ENCODE peak calls at places on chromosomes 2 and 18, in four cellular contexts. One of them, this sample, is unnamed.

GRCh38 chr2:133837441-133838090 is 269.3 kb upstream of the NCKAP5 start:
- DNase-seq in fibroblast of the aortic adventitia: peak; percentile 54
- DNase-seq in BJ: no peak
- DNase-seq in A549: no peak
- DNase-seq in this sample: no peak

GRCh38 chr2:224576098-224576715 is 9.0 kb downstream of the CUL3 start:
- DNase-seq in fibroblast of the aortic adventitia: no peak
- DNase-seq in BJ: no peak
- DNase-seq in A549: no peak
- DNase-seq in this sample: no peak

GRCh38 chr18:58227361-58227930 is 183.4 kb downstream of the NEDD4L start:
- DNase-seq in fibroblast of the aortic adventitia: no peak
- DNase-seq in BJ: no peak
- DNase-seq in A549: no peak
- DNase-seq in this sample: no peak

GRCh38 chr2:105378921-105379383 is 19.9 kb downstream of the FHL2 start:
- DNase-seq in fibroblast of the aortic adventitia: peak; percentile 70
- DNase-seq in BJ: no peak
- DNase-seq in A549: no peak
- DNase-seq in this sample: no peak

GRCh38 chr18:23664674-23665073 is 2.0 kb upstream of the ANKRD29 start:
- DNase-seq in fibroblast of the aortic adventitia: no peak
- DNase-seq in BJ: no peak
- DNase-seq in A549: no peak
- DNase-seq in this sample: no peak

GRCh38 chr18:45290364-45290763 is 324.9 kb upstream of the SLC14A2 start:
- DNase-seq in fibroblast of the aortic adventitia: no peak
- DNase-seq in BJ: no peak
- DNase-seq in A549: no peak
- DNase-seq in this sample: no peak

GRCh38 chr18:70422061-70422965 is 133.5 kb downstream of the SOCS6 start:
- DNase-seq in fibroblast of the aortic adventitia: peak; percentile 98
- DNase-seq in BJ: peak; percentile 83
- DNase-seq in A549: peak; percentile 96
- DNase-seq in this sample: peak; percentile 36

GRCh38 chr18:75477913-75478312 is 50.4 kb upstream of the SMIM21 start:
- DNase-seq in fibroblast of the aortic adventitia: no peak
- DNase-seq in BJ: no peak
- DNase-seq in A549: no peak
- DNase-seq in this sample: no peak

GRCh38 chr18:58453167-58453804 is 175.6 kb downstream of the ALPK2 start:
- DNase-seq in fibroblast of the aortic adventitia: no peak
- DNase-seq in BJ: no peak
- DNase-seq in A549: no peak
- DNase-seq in this sample: no peak

GRCh38 chr2:109321570-109321969 is 192.6 kb downstream of the SH3RF3 start:
- DNase-seq in fibroblast of the aortic adventitia: peak; percentile 49
- DNase-seq in BJ: no peak
- DNase-seq in A549: no peak
- DNase-seq in this sample: no peak

GRCh38 chr2:84285056-84285747 is 173.9 kb downstream of the SUCLG1 start:
- DNase-seq in fibroblast of the aortic adventitia: no peak
- DNase-seq in BJ: no peak
- DNase-seq in A549: no peak
- DNase-seq in this sample: no peak

GRCh38 chr2:149652925-149653324 is 65.3 kb upstream of the MMADHC start:
- DNase-seq in fibroblast of the aortic adventitia: no peak
- DNase-seq in BJ: no peak
- DNase-seq in A549: no peak
- DNase-seq in this sample: no peak

GRCh38 chr2:88885275-88885674 is 193.8 kb downstream of the RPIA start:
- DNase-seq in fibroblast of the aortic adventitia: no peak
- DNase-seq in BJ: no peak
- DNase-seq in A549: no peak
- DNase-seq in this sample: no peak

GRCh38 chr18:35334821-35335220 is 9.4 kb downstream of the ZNF24 start:
- DNase-seq in fibroblast of the aortic adventitia: peak; percentile 49
- DNase-seq in BJ: no peak
- DNase-seq in A549: no peak
- DNase-seq in this sample: no peak

GRCh38 chr2:86633094-86633740 is 9.6 kb upstream of the RNF103 start:
- DNase-seq in fibroblast of the aortic adventitia: no peak
- DNase-seq in BJ: no peak
- DNase-seq in A549: no peak
- DNase-seq in this sample: no peak

GRCh38 chr2:163681765-163682164 is 54.0 kb downstream of the FIGN start:
- DNase-seq in fibroblast of the aortic adventitia: peak; percentile 93
- DNase-seq in BJ: no peak
- DNase-seq in A549: no peak
- DNase-seq in this sample: peak; percentile 71

GRCh38 chr2:75560768-75561565 is at the start of gene EVA1A:
- DNase-seq in fibroblast of the aortic adventitia: peak; percentile 72
- DNase-seq in BJ: peak; percentile 39
- DNase-seq in A549: peak; percentile 33
- DNase-seq in this sample: peak; percentile 66

GRCh38 chr2:230319211-230319862 is 7.7 kb upstream of the SP140L start:
- DNase-seq in fibroblast of the aortic adventitia: no peak
- DNase-seq in BJ: no peak
- DNase-seq in A549: no peak
- DNase-seq in this sample: no peak

GRCh38 chr2:215722125-215722524 is 286.3 kb upstream of the FN1 start:
- DNase-seq in fibroblast of the aortic adventitia: no peak
- DNase-seq in BJ: no peak
- DNase-seq in A549: no peak
- DNase-seq in this sample: no peak

GRCh38 chr2:238225911-238226697 is 13.7 kb downstream of the HES6 start:
- DNase-seq in fibroblast of the aortic adventitia: peak; percentile 51
- DNase-seq in BJ: no peak
- DNase-seq in A549: no peak
- DNase-seq in this sample: peak; percentile 58

GRCh38 chr18:62838475-62839098 is 123.2 kb downstream of the PHLPP1 start:
- DNase-seq in fibroblast of the aortic adventitia: no peak
- DNase-seq in BJ: no peak
- DNase-seq in A549: no peak
- DNase-seq in this sample: no peak

GRCh38 chr18:62839874-62840713 is 124.8 kb downstream of the PHLPP1 start:
- DNase-seq in fibroblast of the aortic adventitia: peak; percentile 61
- DNase-seq in BJ: no peak
- DNase-seq in A549: no peak
- DNase-seq in this sample: no peak

GRCh38 chr18:62842898-62843297 is 127.6 kb downstream of the PHLPP1 start:
- DNase-seq in fibroblast of the aortic adventitia: no peak
- DNase-seq in BJ: no peak
- DNase-seq in A549: no peak
- DNase-seq in this sample: no peak

GRCh38 chr18:62844850-62845643 is 129.7 kb downstream of the PHLPP1 start:
- DNase-seq in fibroblast of the aortic adventitia: no peak
- DNase-seq in BJ: no peak
- DNase-seq in A549: no peak
- DNase-seq in this sample: no peak

DNA sequence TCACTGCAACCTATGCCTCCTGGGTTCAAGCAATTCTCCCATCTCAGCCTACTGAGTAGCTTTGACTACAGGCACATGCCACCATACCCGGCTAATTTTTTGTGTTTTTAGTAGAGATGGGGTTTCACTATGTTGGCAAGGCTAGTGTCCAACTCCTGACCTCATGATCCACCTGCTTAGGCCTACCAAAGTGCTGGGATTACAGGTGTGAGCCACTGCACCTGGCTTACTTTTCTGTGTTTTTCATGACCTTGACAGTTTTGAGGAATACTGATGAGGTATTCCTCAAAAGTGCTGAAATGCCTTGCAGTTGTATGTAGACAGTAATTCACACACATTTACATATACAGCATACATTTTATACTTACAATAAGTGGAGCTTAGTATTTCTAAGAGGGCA is 126.1 kb downstream of the PHLPP1 start:
- DNase-seq in fibroblast of the aortic adventitia: no peak
- DNase-seq in BJ: no peak
- DNase-seq in A549: no peak
- DNase-seq in this sample: no peak
- TF ChIP-seq CTCF in fibroblast of the aortic adventitia: no peak
- TF ChIP-seq CTCF in BJ: no peak
- TF ChIP-seq CTCF in A549: no peak
- TF ChIP-seq CTCF in this sample: no peak

DNA sequence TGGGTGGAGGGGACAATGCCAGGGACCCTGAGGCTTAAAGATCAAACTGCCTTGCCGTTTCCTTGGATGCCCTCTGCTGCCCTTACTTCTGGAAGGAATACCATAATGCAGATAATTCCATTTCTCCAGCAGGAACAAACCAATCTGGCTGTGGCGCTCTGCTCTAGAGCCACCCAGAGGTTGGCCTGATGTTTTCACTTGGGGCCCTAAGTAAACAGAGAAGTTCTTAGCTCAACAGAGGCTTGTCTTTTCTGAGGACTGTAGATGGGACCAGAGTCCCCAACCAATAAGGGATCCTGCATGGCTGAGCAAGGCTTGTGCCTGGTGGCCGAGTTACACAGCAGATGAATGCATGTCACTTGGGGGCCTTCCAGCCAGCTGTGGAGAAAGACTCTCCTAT is 230.2 kb downstream of the ZBTB7C start:
- DNase-seq in fibroblast of the aortic adventitia: no peak
- DNase-seq in BJ: no peak
- DNase-seq in A549: no peak
- DNase-seq in this sample: no peak
- TF ChIP-seq CTCF in fibroblast of the aortic adventitia: no peak
- TF ChIP-seq CTCF in BJ: no peak
- TF ChIP-seq CTCF in A549: no peak
- TF ChIP-seq CTCF in this sample: no peak

DNA sequence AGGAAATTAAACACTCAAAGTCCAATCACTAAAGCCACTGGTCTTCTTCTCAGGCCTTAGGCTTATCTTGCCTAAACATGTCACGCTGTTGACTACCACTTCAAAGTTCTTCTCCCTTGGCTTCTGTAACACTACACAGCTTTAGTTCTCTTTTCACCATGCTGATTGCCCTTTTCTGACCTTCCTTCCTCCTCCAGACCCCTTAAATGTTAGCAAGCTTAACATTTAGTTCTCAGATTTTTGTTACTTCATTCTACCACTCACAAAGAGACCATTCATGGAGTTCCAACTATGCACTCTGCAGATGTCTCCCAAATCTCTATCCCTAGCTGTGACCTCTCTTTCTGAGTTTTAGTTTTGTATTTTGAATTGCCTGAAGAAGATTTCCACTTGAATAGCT is 64.4 kb downstream of the TTC21B start:
- DNase-seq in fibroblast of the aortic adventitia: no peak
- DNase-seq in BJ: no peak
- DNase-seq in A549: no peak
- DNase-seq in this sample: no peak
- TF ChIP-seq CTCF in fibroblast of the aortic adventitia: no peak
- TF ChIP-seq CTCF in BJ: no peak
- TF ChIP-seq CTCF in A549: no peak
- TF ChIP-seq CTCF in this sample: no peak

DNA sequence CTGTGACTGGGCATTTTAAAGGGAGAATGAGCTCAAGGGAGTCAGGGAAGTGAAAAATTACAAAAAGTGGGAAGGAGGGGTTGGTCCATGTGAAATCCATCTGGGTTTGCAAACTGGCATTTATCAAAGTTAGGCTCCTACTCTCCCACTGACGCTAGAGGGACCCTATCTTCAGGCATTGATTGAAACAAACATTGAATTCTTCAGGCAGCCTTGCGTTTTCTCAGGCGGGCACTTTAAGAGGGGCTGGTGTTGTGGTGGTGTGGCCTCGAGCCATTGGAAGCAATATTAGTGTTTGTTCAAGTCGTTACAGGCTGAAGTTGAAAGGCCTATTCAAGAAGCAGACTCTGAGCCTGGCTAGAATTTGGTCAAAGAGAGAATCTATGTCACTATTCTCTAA is 36.6 kb downstream of the STON1 start:
- DNase-seq in fibroblast of the aortic adventitia: peak; percentile 36
- DNase-seq in BJ: no peak
- DNase-seq in A549: peak; percentile 47
- DNase-seq in this sample: no peak
- TF ChIP-seq CTCF in fibroblast of the aortic adventitia: peak; percentile 59
- TF ChIP-seq CTCF in BJ: peak; percentile 56
- TF ChIP-seq CTCF in A549: peak; percentile 36
- TF ChIP-seq CTCF in this sample: no peak

DNA sequence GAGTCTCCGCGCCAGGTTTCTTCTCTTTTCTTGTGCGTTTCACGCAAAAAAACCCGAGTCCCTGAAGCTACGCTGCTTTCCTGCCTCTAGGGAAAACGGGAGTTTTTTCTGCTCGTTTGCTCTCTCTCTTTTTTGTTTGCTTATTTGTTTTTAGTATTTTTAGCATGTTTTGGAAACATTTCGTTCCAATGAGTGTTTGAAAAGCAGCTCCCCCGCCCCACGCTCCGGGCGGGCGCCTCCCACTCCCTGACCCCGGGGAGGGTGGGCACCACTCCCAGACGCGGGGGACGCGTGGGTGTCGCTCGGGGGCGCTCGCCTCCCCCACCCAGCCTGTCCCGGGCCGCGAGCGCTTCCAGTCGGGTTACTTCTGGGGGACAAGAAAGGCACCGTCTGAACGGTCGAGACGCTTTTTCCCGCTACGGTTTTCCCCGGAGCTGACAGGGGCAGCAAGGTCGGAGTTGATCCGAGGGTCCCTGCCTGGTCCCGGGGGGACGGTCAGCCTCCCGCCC is 446 bp upstream of the EFHD1 start:
- DNase-seq in fibroblast of the aortic adventitia: no peak
- DNase-seq in BJ: peak; percentile 35
- DNase-seq in A549: peak; percentile 41
- DNase-seq in this sample: peak; percentile 68
- TF ChIP-seq CTCF in fibroblast of the aortic adventitia: peak; percentile 10
- TF ChIP-seq CTCF in BJ: no peak
- TF ChIP-seq CTCF in A549: no peak
- TF ChIP-seq CTCF in this sample: no peak